ENCODE peak calls at places on chromosomes 4 and X, in seven cellular contexts. E is BE2C, Z is fibroblast of lung, Y is pancreas, P is colonic mucosa, T is vagina, L is Caco-2. X is an unnamed sample. For H3K4me1 and H3K36me3, the result is how much of the 10 kb centered on the place peaks cover.

GRCh38 chr4:46389301-46389761 is 597 bp downstream of the GABRA2 start:
- DNase-seq in E (no peak), Z (peak), Y (no peak), P (peak), T (no peak), L (peak), X (no peak)

GRCh38 chrX:136115124-136115908 is 32.0 kb upstream of the FHL1 start:
- DNase-seq in E (no peak), Z (peak), Y (no peak), P (no peak), T (no peak), L (no peak), X (no peak)

GRCh38 chr4:83629945-83630684 is 94.2 kb downstream of the GPAT3 start:
- DNase-seq in E (no peak), Z (peak), Y (no peak), P (peak), T (no peak), L (peak), X (no peak)

GRCh38 chr4:139736661-139737060 is 71.0 kb downstream of the MGST2 start:
- DNase-seq in E (no peak), Z (peak), Y (no peak), P (no peak), T (no peak), L (no peak), X (no peak)

GRCh38 chr4:20370284-20370683 is 118.6 kb downstream of the SLIT2 start:
- DNase-seq in E (no peak), Z (peak), Y (no peak), P (no peak), T (no peak), L (no peak), X (no peak)

GRCh38 chr4:142278171-142278570 is 567.9 kb downstream of the INPP4B start:
- DNase-seq in E (no peak), Z (no peak), Y (no peak), P (no peak), T (no peak), L (no peak), X (no peak)

GRCh38 chr4:108031427-108032083 is 41.9 kb downstream of the HADH start:
- DNase-seq in E (no peak), Z (no peak), Y (no peak), P (no peak), T (no peak), L (no peak), X (no peak)

GRCh38 chr4:37826282-37827029 is at the start of gene PGM2:
- DNase-seq in E (peak), Z (peak), Y (peak), P (peak), T (no peak), L (peak), X (peak)

GRCh38 chr4:84952776-84953175 is 13.7 kb downstream of the WDFY3 start:
- DNase-seq in E (no peak), Z (no peak), Y (no peak), P (no peak), T (no peak), L (no peak), X (no peak)

GRCh38 chrX:12080265-12080664 is 58.0 kb upstream of the FRMPD4 start:
- DNase-seq in E (no peak), Z (peak), Y (no peak), P (no peak), T (no peak), L (no peak), X (peak)

GRCh38 chr4:113639311-113639710 is 122.2 kb downstream of the CAMK2D start:
- DNase-seq in E (no peak), Z (no peak), Y (no peak), P (peak), T (no peak), L (no peak), X (no peak)
- H3K4me1 ChIP-seq in E (under half), Z (under half), Y (half or more), P (under half), T (under half), L (half or more), X (under half)

GRCh38 chrX:37315511-37316248 is 33.5 kb upstream of the PRRG1 start:
- DNase-seq in E (no peak), Z (no peak), Y (no peak), P (no peak), T (no peak), L (no peak), X (no peak)
- H3K4me3 ChIP-seq in E (no peak), Z (no peak), Y (no peak), P (no peak), T (no peak), L (no peak), X (no peak)

GRCh38 chr4:7632341-7632740 is 197.6 kb upstream of the PSAPL1 start:
- DNase-seq in E (no peak), Z (no peak), Y (no peak), P (no peak), T (no peak), L (no peak), X (no peak)
- H3K36me3 ChIP-seq in E (under half), Z (under half), Y (under half), P (under half), T (under half), L (under half), X (under half)

GRCh38 chr4:186939226-186939625 is 215.6 kb upstream of the FAT1 start:
- DNase-seq in E (no peak), Z (no peak), Y (no peak), P (no peak), T (no peak), L (no peak), X (peak)
- H3K4me1 ChIP-seq in E (under half), Z (under half), Y (under half), P (under half), T (under half), L (under half), X (under half)

DNA sequence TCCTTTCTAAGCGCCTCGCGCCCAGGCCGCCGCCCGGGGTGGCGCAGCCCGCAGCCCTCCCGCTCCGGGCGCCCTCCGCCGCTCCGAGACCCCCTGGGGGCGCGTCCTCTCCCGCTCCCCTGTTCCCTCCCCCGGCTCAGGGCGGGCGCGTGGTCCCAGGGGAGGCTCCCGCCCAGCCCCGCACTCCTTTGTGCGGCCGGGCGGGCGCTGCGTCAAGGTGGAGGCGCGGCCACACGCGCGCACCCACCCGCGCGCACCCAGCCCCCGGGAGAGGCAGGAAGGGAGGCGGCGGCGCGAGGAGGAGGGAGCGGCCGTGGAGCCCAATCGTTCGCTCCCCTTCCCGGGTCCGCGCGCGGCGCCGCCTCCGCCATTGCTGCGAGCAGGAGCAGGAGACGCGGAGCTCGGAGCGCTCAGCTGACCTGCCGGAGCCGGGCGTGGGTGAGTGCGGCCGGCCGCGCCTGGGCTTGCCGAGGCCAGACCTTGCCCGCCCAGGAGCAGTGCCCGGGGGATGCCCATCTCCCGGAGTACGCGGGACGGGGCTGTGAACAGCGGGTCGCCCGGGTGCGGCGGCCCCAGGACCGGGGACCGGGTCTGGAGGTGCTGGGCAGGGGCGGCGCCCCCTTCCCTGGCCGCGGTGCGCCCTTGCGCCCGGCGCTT is at the start of gene NSG1:
- DNase-seq in E (peak), Z (no peak), Y (no peak), P (no peak), T (no peak), L (no peak), X (peak)
- H3K4me3 ChIP-seq in E (peak), Z (peak), Y (peak), P (peak), T (peak), L (peak), X (peak)

DNA sequence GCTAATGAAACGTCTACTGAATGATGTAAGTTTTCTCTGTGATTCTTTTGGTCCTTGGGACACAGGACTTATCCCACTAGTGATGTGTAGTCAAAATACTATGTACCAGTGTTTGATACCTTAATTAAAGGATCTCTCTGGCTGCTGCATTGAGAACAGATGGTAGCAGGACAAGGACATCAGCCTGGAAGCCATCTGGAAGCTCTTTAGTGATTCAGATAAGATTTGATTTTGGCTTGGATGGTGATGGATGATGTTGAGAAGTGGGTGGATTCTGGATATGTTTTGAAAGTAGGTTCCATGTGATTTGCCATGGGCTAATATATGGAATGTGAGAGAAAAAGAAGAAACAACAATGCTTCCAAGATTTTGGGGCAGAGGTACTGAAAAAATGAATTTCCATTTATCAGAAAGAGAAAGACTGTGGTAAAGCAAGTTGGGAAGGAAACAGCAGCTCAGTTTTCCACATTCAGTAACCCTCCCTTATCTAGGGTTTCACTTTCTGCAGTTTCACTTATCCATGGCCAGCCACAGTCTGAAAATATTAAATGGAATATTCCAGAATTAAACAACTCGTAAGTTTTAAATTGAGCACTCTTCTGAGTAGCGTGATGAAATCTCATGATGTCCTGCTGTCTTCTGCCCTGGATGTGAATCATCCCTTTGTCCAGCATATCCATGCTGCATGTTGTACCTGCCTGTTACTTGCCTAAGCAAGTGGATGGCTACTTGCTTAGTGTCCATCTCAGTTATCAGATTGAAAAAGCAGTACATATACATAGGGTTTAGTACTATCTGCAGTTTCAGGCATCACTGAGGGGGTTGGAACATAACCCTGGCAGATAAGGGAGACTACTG is 15.6 kb downstream of the CD38 start:
- DNase-seq in E (no peak), Z (no peak), Y (no peak), P (no peak), T (no peak), L (no peak), X (no peak)
- H3K36me3 ChIP-seq in E (under half), Z (under half), Y (under half), P (under half), T (under half), L (under half), X (under half)

GRCh38 chr4:8393593-8394038 is 46.9 kb downstream of the ACOX3 start:
- DNase-seq in E (no peak), Z (peak), Y (no peak), P (peak), T (no peak), L (no peak), X (peak)
- H3K4me1 ChIP-seq in E (under half), Z (under half), Y (under half), P (under half), T (under half), L (under half), X (under half)

DNA sequence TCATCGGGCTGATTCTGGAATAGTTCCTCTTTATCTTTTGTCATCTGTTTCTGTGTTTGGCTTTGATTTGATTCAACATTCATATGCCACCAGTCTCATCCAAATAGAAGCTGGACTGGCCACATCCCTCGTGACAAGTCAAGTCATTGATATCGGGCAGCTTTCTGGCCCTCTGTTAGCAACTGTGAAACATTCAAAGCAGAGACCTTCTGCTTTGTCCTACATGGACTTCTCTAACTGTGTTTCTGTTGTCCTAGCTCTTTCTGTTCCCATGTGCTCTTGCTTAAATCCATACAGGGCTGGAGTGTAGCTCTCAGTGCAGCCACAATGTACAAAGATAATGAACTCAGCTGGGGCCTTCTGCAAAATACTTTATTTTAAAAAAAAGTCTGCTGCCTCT is 167.6 kb downstream of the MID1IP1 start:
- DNase-seq in E (no peak), Z (no peak), Y (no peak), P (no peak), T (no peak), L (no peak), X (no peak)
- H3K4me3 ChIP-seq in E (no peak), Z (no peak), Y (no peak), P (no peak), T (no peak), L (no peak), X (no peak)

GRCh38 chrX:123629502-123629901 is 103.3 kb downstream of the THOC2 start:
- DNase-seq in E (no peak), Z (peak), Y (no peak), P (no peak), T (no peak), L (no peak), X (no peak)
- H3K36me3 ChIP-seq in E (under half), Z (under half), Y (under half), P (under half), T (under half), L (under half), X (half or more)

DNA sequence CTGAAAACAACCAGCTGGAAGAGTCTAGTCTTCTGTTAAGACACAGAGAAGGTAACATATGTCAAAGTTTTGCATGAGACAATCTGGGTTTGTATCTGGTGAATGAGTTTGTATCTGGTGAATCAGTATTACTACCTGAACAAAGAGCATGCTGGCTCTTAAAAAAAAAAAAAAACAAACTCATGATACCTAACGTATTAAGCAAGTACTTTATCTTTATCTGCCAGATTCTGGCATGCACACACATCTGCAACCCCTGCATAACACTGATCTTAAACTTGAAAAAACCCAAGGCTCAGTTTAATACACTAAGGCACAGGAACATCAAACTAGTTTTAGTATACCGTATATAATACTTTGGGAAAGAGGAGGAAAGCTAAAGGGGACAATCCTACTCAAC is 5.8 kb downstream of the YTHDC1 start:
- DNase-seq in E (no peak), Z (no peak), Y (no peak), P (no peak), T (no peak), L (no peak), X (no peak)
- H3K4me1 ChIP-seq in E (under half), Z (under half), Y (half or more), P (under half), T (half or more), L (under half), X (under half)

X was measured in HAP-1.